ENCODE peak calls at places on chromosomes 11 and 22, in five cellular contexts. One of them, this sample, is unnamed.

GRCh38 chr11:67558084-67558772 is 25.4 kb upstream of the GSTP1 start:
- DNase-seq in NCI-H748 treated with DMSO at 0.1 percent for 48 hours: no peak
- DNase-seq in DMS153: no peak
- DNase-seq in fibroblast of mammary gland: no peak
- DNase-seq in stimulated activated CD4-positive, alpha-beta T cell treated with anti-CD3 and anti-CD28 coated beads, Interleukin-15, amount 100 ng/mL, for 1 hour: no peak
- DNase-seq in this sample: peak; percentile 87

GRCh38 chr22:48192920-48193319 is 1430.5 kb downstream of the TBC1D22A start:
- DNase-seq in stimulated activated CD4-positive, alpha-beta T cell treated with anti-CD3 and anti-CD28 coated beads, Interleukin-15, amount 100 ng/mL, for 1 hour: no peak
- DNase-seq in NCI-H748 treated with DMSO at 0.1 percent for 48 hours: no peak
- DNase-seq in fibroblast of mammary gland: no peak
- DNase-seq in DMS153: peak; percentile 28
- DNase-seq in this sample: no peak

GRCh38 chr22:31861226-31861840 is 83.0 kb upstream of the YWHAH start:
- DNase-seq in NCI-H748 treated with DMSO at 0.1 percent for 48 hours: no peak
- DNase-seq in fibroblast of mammary gland: peak; percentile 81
- DNase-seq in stimulated activated CD4-positive, alpha-beta T cell treated with anti-CD3 and anti-CD28 coated beads, Interleukin-15, amount 100 ng/mL, for 1 hour: no peak
- DNase-seq in DMS153: no peak
- DNase-seq in this sample: no peak

GRCh38 chr11:42906226-42906625 is 405.6 kb upstream of the API5 start:
- DNase-seq in fibroblast of mammary gland: no peak
- DNase-seq in NCI-H748 treated with DMSO at 0.1 percent for 48 hours: no peak
- DNase-seq in stimulated activated CD4-positive, alpha-beta T cell treated with anti-CD3 and anti-CD28 coated beads, Interleukin-15, amount 100 ng/mL, for 1 hour: no peak
- DNase-seq in DMS153: no peak
- DNase-seq in this sample: no peak

GRCh38 chr11:26078217-26078821 is 253.6 kb upstream of the ANO3 start:
- DNase-seq in fibroblast of mammary gland: no peak
- DNase-seq in DMS153: no peak
- DNase-seq in stimulated activated CD4-positive, alpha-beta T cell treated with anti-CD3 and anti-CD28 coated beads, Interleukin-15, amount 100 ng/mL, for 1 hour: no peak
- DNase-seq in NCI-H748 treated with DMSO at 0.1 percent for 48 hours: no peak
- DNase-seq in this sample: no peak

GRCh38 chr11:95884802-95885201 is 39.1 kb downstream of the MTMR2 start:
- DNase-seq in NCI-H748 treated with DMSO at 0.1 percent for 48 hours: no peak
- DNase-seq in DMS153: no peak
- DNase-seq in stimulated activated CD4-positive, alpha-beta T cell treated with anti-CD3 and anti-CD28 coated beads, Interleukin-15, amount 100 ng/mL, for 1 hour: no peak
- DNase-seq in fibroblast of mammary gland: no peak
- DNase-seq in this sample: no peak

GRCh38 chr11:111851636-111852035 is 19.7 kb downstream of the ALG9 start:
- DNase-seq in fibroblast of mammary gland: peak; percentile 52
- DNase-seq in DMS153: no peak
- DNase-seq in NCI-H748 treated with DMSO at 0.1 percent for 48 hours: no peak
- DNase-seq in stimulated activated CD4-positive, alpha-beta T cell treated with anti-CD3 and anti-CD28 coated beads, Interleukin-15, amount 100 ng/mL, for 1 hour: no peak
- DNase-seq in this sample: no peak

GRCh38 chr11:128155590-128155989 is 431.8 kb downstream of the ETS1 start:
- DNase-seq in NCI-H748 treated with DMSO at 0.1 percent for 48 hours: no peak
- DNase-seq in fibroblast of mammary gland: no peak
- DNase-seq in stimulated activated CD4-positive, alpha-beta T cell treated with anti-CD3 and anti-CD28 coated beads, Interleukin-15, amount 100 ng/mL, for 1 hour: no peak
- DNase-seq in DMS153: no peak
- DNase-seq in this sample: no peak

GRCh38 chr11:16750417-16750816 is 12.0 kb downstream of the C11orf58 start:
- DNase-seq in DMS153: no peak
- DNase-seq in stimulated activated CD4-positive, alpha-beta T cell treated with anti-CD3 and anti-CD28 coated beads, Interleukin-15, amount 100 ng/mL, for 1 hour: no peak
- DNase-seq in fibroblast of mammary gland: no peak
- DNase-seq in NCI-H748 treated with DMSO at 0.1 percent for 48 hours: no peak
- DNase-seq in this sample: no peak

GRCh38 chr11:74634537-74634936 is 42.2 kb downstream of the POLD3 start:
- DNase-seq in fibroblast of mammary gland: peak; percentile 70
- DNase-seq in stimulated activated CD4-positive, alpha-beta T cell treated with anti-CD3 and anti-CD28 coated beads, Interleukin-15, amount 100 ng/mL, for 1 hour: no peak
- DNase-seq in NCI-H748 treated with DMSO at 0.1 percent for 48 hours: no peak
- DNase-seq in DMS153: no peak
- DNase-seq in this sample: no peak

GRCh38 chr22:44667829-44668189 is 34.2 kb upstream of the PRR5 start:
- DNase-seq in fibroblast of mammary gland: no peak
- DNase-seq in DMS153: no peak
- DNase-seq in stimulated activated CD4-positive, alpha-beta T cell treated with anti-CD3 and anti-CD28 coated beads, Interleukin-15, amount 100 ng/mL, for 1 hour: no peak
- DNase-seq in NCI-H748 treated with DMSO at 0.1 percent for 48 hours: no peak
- DNase-seq in this sample: no peak

GRCh38 chr11:111835665-111836064 is 35.7 kb downstream of the ALG9 start:
- DNase-seq in DMS153: no peak
- DNase-seq in NCI-H748 treated with DMSO at 0.1 percent for 48 hours: no peak
- DNase-seq in stimulated activated CD4-positive, alpha-beta T cell treated with anti-CD3 and anti-CD28 coated beads, Interleukin-15, amount 100 ng/mL, for 1 hour: no peak
- DNase-seq in fibroblast of mammary gland: no peak
- DNase-seq in this sample: no peak

GRCh38 chr11:115153135-115153534 is 351.1 kb downstream of the CADM1 start:
- DNase-seq in NCI-H748 treated with DMSO at 0.1 percent for 48 hours: no peak
- DNase-seq in fibroblast of mammary gland: no peak
- DNase-seq in DMS153: no peak
- DNase-seq in stimulated activated CD4-positive, alpha-beta T cell treated with anti-CD3 and anti-CD28 coated beads, Interleukin-15, amount 100 ng/mL, for 1 hour: no peak
- DNase-seq in this sample: no peak

GRCh38 chr11:73072935-73073481 is 69.1 kb downstream of the FCHSD2 start:
- DNase-seq in NCI-H748 treated with DMSO at 0.1 percent for 48 hours: peak; percentile 18
- DNase-seq in DMS153: peak; percentile 12
- DNase-seq in stimulated activated CD4-positive, alpha-beta T cell treated with anti-CD3 and anti-CD28 coated beads, Interleukin-15, amount 100 ng/mL, for 1 hour: no peak
- DNase-seq in fibroblast of mammary gland: peak; percentile 31
- DNase-seq in this sample: peak; percentile 77

GRCh38 chr11:132911186-132911585 is 621.1 kb downstream of the OPCML start:
- DNase-seq in NCI-H748 treated with DMSO at 0.1 percent for 48 hours: peak; percentile 28
- DNase-seq in stimulated activated CD4-positive, alpha-beta T cell treated with anti-CD3 and anti-CD28 coated beads, Interleukin-15, amount 100 ng/mL, for 1 hour: no peak
- DNase-seq in DMS153: peak; percentile 54
- DNase-seq in fibroblast of mammary gland: no peak
- DNase-seq in this sample: no peak

GRCh38 chr22:49973018-49973965 is 12.7 kb downstream of the PIM3 start:
- DNase-seq in NCI-H748 treated with DMSO at 0.1 percent for 48 hours: no peak
- DNase-seq in stimulated activated CD4-positive, alpha-beta T cell treated with anti-CD3 and anti-CD28 coated beads, Interleukin-15, amount 100 ng/mL, for 1 hour: no peak
- DNase-seq in fibroblast of mammary gland: no peak
- DNase-seq in DMS153: no peak
- DNase-seq in this sample: no peak

GRCh38 chr22:37021710-37022482 is 2.4 kb downstream of the MPST start:
- DNase-seq in fibroblast of mammary gland: peak; percentile 52
- DNase-seq in NCI-H748 treated with DMSO at 0.1 percent for 48 hours: no peak
- DNase-seq in stimulated activated CD4-positive, alpha-beta T cell treated with anti-CD3 and anti-CD28 coated beads, Interleukin-15, amount 100 ng/mL, for 1 hour: peak; percentile 40
- DNase-seq in DMS153: no peak
- DNase-seq in this sample: peak; percentile 78

GRCh38 chr22:23777776-23778575 is 5.3 kb downstream of the MMP11 start:
- DNase-seq in stimulated activated CD4-positive, alpha-beta T cell treated with anti-CD3 and anti-CD28 coated beads, Interleukin-15, amount 100 ng/mL, for 1 hour: no peak
- DNase-seq in DMS153: no peak
- DNase-seq in NCI-H748 treated with DMSO at 0.1 percent for 48 hours: no peak
- DNase-seq in fibroblast of mammary gland: no peak
- DNase-seq in this sample: no peak

GRCh38 chr22:44403930-44404329 is 91.2 kb upstream of the SHISAL1 start:
- DNase-seq in NCI-H748 treated with DMSO at 0.1 percent for 48 hours: no peak
- DNase-seq in fibroblast of mammary gland: no peak
- DNase-seq in DMS153: no peak
- DNase-seq in stimulated activated CD4-positive, alpha-beta T cell treated with anti-CD3 and anti-CD28 coated beads, Interleukin-15, amount 100 ng/mL, for 1 hour: no peak
- DNase-seq in this sample: no peak

GRCh38 chr11:61553373-61554171 is 27.3 kb downstream of the SYT7 start:
- DNase-seq in stimulated activated CD4-positive, alpha-beta T cell treated with anti-CD3 and anti-CD28 coated beads, Interleukin-15, amount 100 ng/mL, for 1 hour: no peak
- DNase-seq in fibroblast of mammary gland: no peak
- DNase-seq in DMS153: peak; percentile 75
- DNase-seq in NCI-H748 treated with DMSO at 0.1 percent for 48 hours: no peak
- DNase-seq in this sample: no peak